ENCODE peak calls at places on chromosomes 5 and 9, in four cellular contexts. T is ovary, S is HCT116, B is lower lobe of right lung. J is an unnamed sample. For H3K36me3, the result is how much of the 10 kb centered on the place peaks cover.

GRCh38 chr9:76116913-76117312 is 226.4 kb downstream of the PCSK5 start:
- DNase-seq in T (no peak), S (no peak), B (no peak), J (no peak)

GRCh38 chr5:59354811-59355210 is 538.7 kb downstream of the PDE4D start:
- DNase-seq in T (no peak), S (no peak), B (no peak), J (no peak)

GRCh38 chr5:82396396-82396795 is 118.2 kb upstream of the RPS23 start:
- DNase-seq in T (no peak), S (no peak), B (no peak), J (no peak)

GRCh38 chr5:57718155-57718554 is 235.5 kb upstream of the ACTBL2 start:
- DNase-seq in T (no peak), S (no peak), B (no peak), J (peak)

GRCh38 chr9:127183814-127184582 is 61.6 kb upstream of the ANGPTL2 start:
- DNase-seq in T (no peak), S (no peak), B (no peak), J (no peak)

GRCh38 chr9:12702160-12702758 is 9.1 kb downstream of the TYRP1 start:
- DNase-seq in T (no peak), S (peak), B (peak), J (no peak)

GRCh38 chr5:124599048-124599973 is 147.1 kb downstream of the ZNF608 start:
- DNase-seq in T (no peak), S (no peak), B (no peak), J (peak)

GRCh38 chr5:148909766-148910165 is 83.4 kb downstream of the ADRB2 start:
- DNase-seq in T (no peak), S (no peak), B (no peak), J (no peak)

GRCh38 chr5:154118832-154119442 is 71.6 kb upstream of the GALNT10 start:
- DNase-seq in T (no peak), S (no peak), B (no peak), J (peak)

GRCh38 chr9:35814106-35814840 is 569 bp downstream of the HINT2 start:
- DNase-seq in T (peak), S (no peak), B (peak), J (no peak)
- TF ChIP-seq CTCF in T (no peak), S (no peak), B (peak), J (peak)

GRCh38 chr9:113310538-113310937 is 7.4 kb upstream of the RNF183 start:
- DNase-seq in T (no peak), S (no peak), B (no peak), J (no peak)
- H3K4me3 ChIP-seq in T (no peak), S (no peak), B (no peak), J (no peak)

GRCh38 chr9:81616141-81616540 is 73.2 kb downstream of the TLE1 start:
- DNase-seq in T (no peak), S (no peak), B (no peak), J (no peak)
- H3K36me3 ChIP-seq in T (under half), S (under half), B (under half), J (under half)

DNA sequence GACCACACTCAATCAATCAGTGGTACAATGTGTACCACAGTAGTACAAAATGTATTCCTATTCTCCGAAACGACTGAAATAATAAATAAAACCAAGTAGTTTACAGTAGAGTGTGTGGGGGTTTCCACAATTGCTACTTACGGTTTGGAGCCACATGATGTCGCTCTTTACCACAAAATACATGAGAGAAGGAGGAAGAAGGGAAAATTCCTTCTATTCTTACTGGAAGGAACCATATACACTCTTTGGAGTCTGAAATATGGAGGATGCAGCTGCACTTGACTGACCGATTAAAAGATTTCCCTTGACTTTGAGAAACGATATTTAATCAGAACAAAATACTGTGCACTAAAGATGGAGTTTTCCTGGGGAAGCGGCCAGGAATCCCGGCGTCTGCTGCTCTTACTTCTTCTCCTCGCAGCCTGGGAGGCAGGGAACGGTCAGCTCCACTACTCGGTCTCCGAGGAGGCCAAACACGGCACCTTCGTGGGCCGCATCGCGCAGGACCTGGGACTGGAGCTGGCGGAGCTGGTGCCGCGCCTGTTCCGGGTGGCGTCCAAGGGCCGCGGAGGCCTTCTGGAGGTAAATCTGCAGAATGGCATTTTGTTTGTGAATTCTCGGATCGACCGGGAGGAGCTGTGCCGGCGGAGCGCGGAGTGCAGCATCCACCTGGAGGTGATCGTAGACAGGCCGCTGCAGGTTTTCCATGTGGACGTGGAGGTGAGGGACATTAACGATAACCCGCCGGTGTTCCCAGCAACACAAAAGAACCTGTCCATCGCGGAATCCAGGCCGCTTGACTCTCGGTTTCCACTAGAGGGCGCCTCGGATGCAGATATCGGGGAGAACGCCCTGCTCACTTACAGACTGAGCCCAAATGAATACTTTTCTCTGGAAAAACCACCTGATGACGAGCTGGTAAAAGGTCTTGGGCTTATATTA is at the start of gene PCDHA4:
- DNase-seq in T (no peak), S (no peak), B (no peak), J (no peak)
- TF ChIP-seq CTCF in T (no peak), S (peak), B (peak), J (peak)

GRCh38 chr5:140883373-140883772 is 1.4 kb downstream of the PCDHA13 start:
- DNase-seq in T (no peak), S (no peak), B (peak), J (no peak)

GRCh38 chr5:140877262-140877581 is 2.1 kb downstream of the PCDHA12 start:
- DNase-seq in T (no peak), S (no peak), B (no peak), J (no peak)

GRCh38 chr5:140882591-140882899 is 621 bp downstream of the PCDHA13 start:
- DNase-seq in T (no peak), S (peak), B (no peak), J (no peak)

GRCh38 chr5:140883927-140884697 is 2.2 kb downstream of the PCDHA13 start:
- DNase-seq in T (no peak), S (no peak), B (peak), J (no peak)

DNA sequence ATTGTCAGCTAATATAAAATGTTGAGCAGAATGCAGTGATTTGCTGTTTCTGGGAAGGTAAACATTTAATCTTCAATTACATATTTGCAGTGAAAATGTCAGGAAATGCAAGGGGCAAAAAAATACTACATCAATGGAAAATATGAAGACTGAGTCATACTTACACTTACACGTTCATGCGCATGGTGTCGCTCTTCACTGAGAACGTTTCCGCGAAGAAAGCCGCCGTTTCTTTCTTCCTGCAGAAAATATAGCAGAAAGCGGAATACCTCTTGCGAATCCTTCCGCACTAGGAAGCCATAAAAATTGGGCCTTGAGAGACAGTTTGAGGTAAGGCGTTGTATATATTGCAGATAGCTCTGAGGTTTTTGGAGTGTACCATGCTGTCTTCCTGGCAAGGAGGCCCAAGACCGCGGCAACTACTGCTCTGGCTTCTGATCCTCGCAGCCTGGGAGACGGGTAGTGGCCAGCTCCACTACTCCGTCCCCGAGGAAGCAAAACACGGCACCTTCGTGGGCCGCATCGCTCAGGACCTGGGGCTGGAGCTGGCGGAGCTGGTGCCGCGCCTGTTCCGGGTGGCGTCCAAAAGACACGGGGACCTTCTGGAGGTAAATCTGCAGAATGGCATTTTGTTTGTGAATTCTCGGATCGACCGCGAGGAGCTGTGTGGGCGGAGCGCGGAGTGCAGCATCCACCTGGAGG is at the start of gene PCDHA13:
- DNase-seq in T (no peak), S (no peak), B (peak), J (no peak)
- H3K4me3 ChIP-seq in T (no peak), S (no peak), B (peak), J (no peak)

GRCh38 chr5:161007879-161008278 is 155.9 kb upstream of the ATP10B start:
- DNase-seq in T (no peak), S (no peak), B (no peak), J (no peak)

GRCh38 chr5:161009817-161010216 is 157.8 kb upstream of the ATP10B start:
- DNase-seq in T (no peak), S (no peak), B (no peak), J (no peak)

DNA sequence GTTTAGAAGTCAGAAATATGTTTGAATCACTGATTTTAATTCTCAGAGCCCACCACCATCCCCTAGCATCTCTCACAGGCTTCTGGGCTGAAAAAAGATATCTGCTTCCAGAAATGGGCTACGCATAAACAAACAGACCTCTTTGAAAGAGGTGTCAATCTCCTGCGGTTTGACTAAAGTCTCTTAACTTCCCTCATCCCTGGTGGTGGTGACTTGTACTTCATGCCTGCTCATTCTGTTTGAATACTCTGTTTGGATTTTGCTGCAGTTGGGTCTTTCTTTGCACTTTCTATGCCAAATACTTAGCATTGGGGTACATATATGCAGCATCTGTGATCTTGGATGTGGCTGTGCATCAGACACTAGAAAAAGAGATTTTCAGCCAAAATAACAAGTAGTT is 157.2 kb upstream of the ATP10B start:
- DNase-seq in T (no peak), S (no peak), B (no peak), J (no peak)
- H3K36me3 ChIP-seq in T (under half), S (under half), B (under half), J (under half)

J was measured in kidney epithelial cell.